ENCODE peak calls at places on chromosomes 12 and 14, in five cellular contexts. A, F, C, G and S are unnamed samples.

GRCh38 chr12:105162174-105162573 is 54.6 kb downstream of the WASHC4 start:
- DNase-seq in C (no peak), F (no peak), G (no peak), A (no peak), S (no peak)

GRCh38 chr12:102005256-102005655 is 56.5 kb downstream of the WASHC3 start:
- DNase-seq in G (no peak), F (no peak), C (no peak), A (no peak), S (no peak)

GRCh38 chr12:107379852-107380567 is 286.7 kb upstream of the CRY1 start:
- DNase-seq in G (peak), C (no peak), F (peak), A (peak), S (no peak)

GRCh38 chr14:52018252-52018651 is 28.9 kb downstream of the RTRAF start:
- DNase-seq in F (no peak), C (no peak), G (no peak), A (no peak), S (peak)

GRCh38 chr12:81811066-81811777 is 52.1 kb upstream of the PPFIA2 start:
- DNase-seq in C (no peak), A (no peak), F (no peak), G (no peak), S (no peak)

GRCh38 chr14:54194501-54194900 is 202.3 kb upstream of the CDKN3 start:
- DNase-seq in C (no peak), A (no peak), F (no peak), G (no peak), S (no peak)

GRCh38 chr14:80216818-80217217 is 5.5 kb upstream of the DIO2 start:
- DNase-seq in G (no peak), C (no peak), A (peak), F (peak), S (no peak)

GRCh38 chr14:31930493-31931225 is 146.4 kb upstream of the ARHGAP5 start:
- DNase-seq in C (no peak), F (peak), G (peak), A (peak), S (no peak)

GRCh38 chr14:92986254-92987147 is 63.6 kb downstream of the CHGA start:
- DNase-seq in A (peak), G (peak), C (peak), F (peak), S (no peak)

GRCh38 chr12:92942905-92943304 is 13.8 kb upstream of the EEA1 start:
- DNase-seq in F (no peak), C (peak), G (no peak), A (peak), S (no peak)

GRCh38 chr12:127811988-127812387 is 455.0 kb upstream of the TMEM132C start:
- DNase-seq in G (no peak), C (no peak), A (no peak), F (no peak), S (no peak)

GRCh38 chr12:68445836-68446235 is 113.7 kb upstream of the MDM1 start:
- DNase-seq in A (peak), G (no peak), F (no peak), C (no peak), S (no peak)

GRCh38 chr14:85534914-85535313 is 5.0 kb downstream of the FLRT2 start:
- DNase-seq in C (no peak), G (no peak), A (no peak), F (no peak), S (no peak)

GRCh38 chr12:93098077-93098476 is 169.0 kb upstream of the EEA1 start:
- DNase-seq in G (no peak), C (peak), A (peak), F (peak), S (peak)

GRCh38 chr12:68406134-68406576 is 74.0 kb upstream of the MDM1 start:
- DNase-seq in G (peak), C (peak), A (peak), F (peak), S (no peak)

GRCh38 chr12:122310636-122311035 is 44.3 kb upstream of the VPS33A start:
- DNase-seq in C (no peak), F (no peak), G (no peak), A (no peak), S (no peak)

GRCh38 chr12:114834621-114835020 is 150.6 kb upstream of the TBX3 start:
- DNase-seq in A (peak), G (no peak), C (no peak), F (no peak), S (no peak)

GRCh38 chr14:25484194-25484593 is 434.2 kb upstream of the STXBP6 start:
- DNase-seq in F (no peak), A (no peak), C (no peak), G (no peak), S (no peak)

GRCh38 chr12:19869413-19869812 is 430.1 kb downstream of the AEBP2 start:
- DNase-seq in G (no peak), A (no peak), C (no peak), F (no peak), S (no peak)

GRCh38 chr14:80585506-80585835 is 356.1 kb downstream of the CEP128 start:
- DNase-seq in C (no peak), F (no peak), A (no peak), G (no peak), S (no peak)

GRCh38 chr12:46628176-46628575 is 197.6 kb downstream of the SLC38A4 start:
- DNase-seq in A (no peak), C (no peak), F (no peak), G (no peak), S (no peak)

GRCh38 chr14:73058923-73059311 is 583 bp downstream of the RBM25 start:
- DNase-seq in C (no peak), A (peak), F (peak), G (peak), S (peak)

GRCh38 chr12:125140239-125140917 is 75.1 kb downstream of the AACS start:
- DNase-seq in G (no peak), C (no peak), A (no peak), F (peak), S (no peak)

GRCh38 chr12:98471085-98471484 is 44.3 kb upstream of the TMPO start:
- DNase-seq in G (no peak), A (no peak), C (peak), F (no peak), S (no peak)

GRCh38 chr12:8145754-8146415 is 10.9 kb upstream of the ZNF705A start:
- DNase-seq in C (no peak), A (peak), G (no peak), F (no peak), S (no peak)

GRCh38 chr12:56487448-56488040 is 417 bp downstream of the GLS2 start:
- DNase-seq in G (peak), A (no peak), F (no peak), C (peak), S (no peak)

GRCh38 chr12:65977384-65977783 is 153.1 kb downstream of the HMGA2 start:
- DNase-seq in C (no peak), A (no peak), G (no peak), F (no peak), S (no peak)

GRCh38 chr12:109735825-109736551 is 22.4 kb downstream of the FAM222A start:
- DNase-seq in F (no peak), A (no peak), G (no peak), C (no peak), S (no peak)

GRCh38 chr12:3171195-3171591 is 94.0 kb downstream of the TSPAN9 start:
- DNase-seq in F (peak), G (peak), C (no peak), A (peak), S (no peak)

GRCh38 chr14:41925409-41925808 is 318.7 kb downstream of the LRFN5 start:
- DNase-seq in G (peak), F (peak), A (peak), C (no peak), S (no peak)

GRCh38 chr14:105384041-105384557 is 14.2 kb upstream of the TEX22 start:
- DNase-seq in G (no peak), A (no peak), C (no peak), F (no peak), S (no peak)

GRCh38 chr12:28130625-28131598 is 59.3 kb upstream of the CCDC91 start:
- DNase-seq in F (peak), G (peak), C (peak), A (peak), S (peak)

GRCh38 chr14:68783408-68784297 is 9.2 kb downstream of the ZFP36L1 start:
- DNase-seq in A (no peak), F (peak), G (peak), C (no peak), S (no peak)

GRCh38 chr14:77580964-77581505 is 35.4 kb downstream of the SPTLC2 start:
- DNase-seq in F (no peak), C (no peak), G (no peak), A (peak), S (peak)

GRCh38 chr12:105330938-105331804 is 680 bp downstream of the C12orf75 start:
- DNase-seq in C (peak), G (no peak), F (peak), A (no peak), S (peak)

GRCh38 chr14:50527970-50528369 is 4.4 kb downstream of the MAP4K5 start:
- DNase-seq in F (no peak), C (no peak), G (no peak), A (peak), S (no peak)

GRCh38 chr14:90573385-90574105 is 176.7 kb downstream of the CALM1 start:
- DNase-seq in C (peak), A (no peak), G (no peak), F (no peak), S (peak)
- TF ChIP-seq POLR2A in C (no peak), A (no peak), G (no peak), F (no peak), S (no peak)

GRCh38 chr14:89621009-89621421 is 204.0 kb upstream of the FOXN3 start:
- DNase-seq in F (no peak), A (no peak), C (no peak), G (no peak), S (no peak)
- TF ChIP-seq POLR2A in F (no peak), A (no peak), C (no peak), G (no peak), S (no peak)

DNA sequence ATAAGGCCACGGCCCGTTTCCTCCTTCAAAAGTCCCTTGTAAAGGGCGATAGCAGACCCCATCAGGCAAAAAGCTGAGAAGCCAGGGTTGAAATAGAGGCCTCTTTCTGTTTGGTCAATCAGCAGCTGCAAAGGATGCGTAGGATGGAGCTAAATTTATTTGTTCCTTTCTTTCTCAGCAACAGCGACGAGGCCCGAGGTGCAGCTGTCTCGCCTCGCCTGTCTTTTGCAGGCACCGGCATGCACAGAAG is 176 bp upstream of the MAP1LC3B2 start:
- DNase-seq in C (no peak), F (no peak), A (no peak), G (no peak), S (no peak)
- TF ChIP-seq POLR2A in C (no peak), F (no peak), A (no peak), G (no peak), S (no peak)

GRCh38 chr12:51051787-51052186 is 3.7 kb downstream of the LETMD1 start:
- DNase-seq in F (no peak), G (no peak), C (no peak), A (no peak), S (no peak)

GRCh38 chr12:51048601-51049369 is 658 bp downstream of the LETMD1 start:
- DNase-seq in C (no peak), F (no peak), G (no peak), A (no peak), S (peak)

GRCh38 chr12:51049525-51049924 is 1.4 kb downstream of the LETMD1 start:
- DNase-seq in A (no peak), C (no peak), G (no peak), F (no peak), S (no peak)

DNA sequence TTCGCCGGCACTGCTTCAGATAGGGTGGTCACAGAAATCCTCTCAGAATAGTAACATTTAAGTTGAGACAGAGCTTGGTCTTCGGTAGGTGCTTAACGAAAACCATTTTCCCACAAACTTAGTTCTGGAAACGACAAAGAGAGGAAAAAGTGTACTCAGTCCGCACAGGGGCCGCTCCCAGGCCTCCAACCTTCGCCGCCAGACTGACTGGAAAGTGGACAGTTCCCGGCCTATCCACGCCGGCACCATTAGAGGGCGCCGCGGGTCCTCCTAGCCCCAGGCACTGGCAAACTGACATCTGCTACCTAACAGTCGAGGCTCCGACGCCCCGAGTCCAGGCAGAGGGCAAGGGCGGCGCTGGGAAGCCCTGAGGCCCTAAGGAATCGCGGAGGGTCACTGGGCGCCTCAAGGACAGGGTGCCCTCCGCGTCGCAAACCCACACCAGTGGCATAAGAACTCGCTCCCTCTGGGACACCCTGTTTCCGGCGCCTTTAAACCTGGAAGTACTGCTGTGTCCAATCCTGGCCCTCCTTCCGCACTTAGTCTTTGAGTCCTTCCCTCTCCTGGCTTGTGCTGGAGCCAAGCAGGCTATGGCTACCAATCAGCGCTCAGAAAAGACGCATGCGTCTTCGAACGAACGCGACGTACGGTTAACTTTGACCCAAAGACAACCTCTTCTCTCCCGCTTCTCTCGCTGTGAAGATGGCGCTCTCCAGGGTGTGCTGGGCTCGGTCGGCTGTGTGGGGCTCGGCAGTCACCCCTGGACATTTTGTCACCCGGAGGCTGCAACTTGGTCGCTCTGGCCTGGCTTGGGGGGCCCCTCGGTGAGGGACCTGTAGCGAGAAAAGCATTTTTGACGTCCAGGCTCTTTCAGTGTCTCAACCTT is at the start of gene LETMD1:
- DNase-seq in F (peak), C (peak), A (peak), G (peak), S (peak)
- TF ChIP-seq POLR2A in F (peak), C (peak), A (peak), G (peak), S (peak)